ENCODE peak calls at places on chromosomes 11 and 22, in six cellular contexts. P, H, E, M, I and Y are unnamed samples.

GRCh38 chr11:93822359-93822758 is 28.1 kb downstream of the VSTM5 start:
- DNase-seq in I (no peak), H (no peak), M (no peak), E (no peak), P (no peak), Y (no peak)

GRCh38 chr11:15346907-15347306 is 232.2 kb downstream of the INSC start:
- DNase-seq in P (no peak), M (no peak), H (no peak), I (no peak), E (no peak), Y (no peak)

GRCh38 chr11:44979536-44980399 is 29.1 kb upstream of the TP53I11 start:
- DNase-seq in M (no peak), P (peak), H (no peak), I (no peak), E (peak), Y (no peak)

GRCh38 chr11:57459112-57460016 is 964 bp upstream of the RTN4RL2 start:
- DNase-seq in M (no peak), P (no peak), I (peak), H (no peak), E (no peak), Y (no peak)

GRCh38 chr22:22418957-22419356 is 89.6 kb downstream of the ZNF280B start:
- DNase-seq in M (no peak), P (no peak), I (no peak), H (no peak), E (no peak), Y (no peak)

GRCh38 chr22:28813772-28814518 is 13.6 kb upstream of the XBP1 start:
- DNase-seq in H (no peak), I (no peak), P (no peak), E (no peak), M (no peak), Y (no peak)

GRCh38 chr22:23574371-23574811 is 5.7 kb downstream of the IGLL1 start:
- DNase-seq in E (no peak), H (no peak), P (no peak), M (no peak), I (peak), Y (no peak)

GRCh38 chr22:29145321-29146072 is 60.2 kb upstream of the EMID1 start:
- DNase-seq in I (peak), P (no peak), H (no peak), E (no peak), M (no peak), Y (no peak)

GRCh38 chr11:8268530-8269461 is 5.1 kb upstream of the LMO1 start:
- DNase-seq in H (no peak), I (peak), E (peak), M (no peak), P (no peak), Y (no peak)

GRCh38 chr11:19345519-19345847 is 104.7 kb upstream of the E2F8 start:
- DNase-seq in P (no peak), H (no peak), E (peak), I (peak), M (no peak), Y (no peak)

GRCh38 chr11:3857628-3858027 is 2.2 kb downstream of the STIM1 start:
- DNase-seq in E (no peak), M (no peak), I (no peak), P (no peak), H (no peak), Y (no peak)